ENCODE peak calls at places on chromosomes 12 and 14, in six cellular contexts. M is trophoblast cell, C is H9, A is H1, I is neuronal stem cell, B is IMR-90. X is an unnamed sample.

GRCh38 chr14:52043690-52044089 is 25.2 kb downstream of the NID2 start:
- DNase-seq in A (no peak), C (peak), M (peak), B (peak), I (no peak), X (peak)

GRCh38 chr12:47437570-47437969 is 268.3 kb downstream of the RPAP3 start:
- DNase-seq in I (no peak), A (no peak), C (no peak), M (no peak), B (no peak), X (no peak)

GRCh38 chr14:90830931-90831701 is 14.9 kb upstream of the TTC7B start:
- DNase-seq in A (no peak), C (no peak), I (no peak), B (no peak), M (no peak), X (no peak)

GRCh38 chr14:56181666-56182065 is 63.5 kb downstream of the PELI2 start:
- DNase-seq in C (no peak), M (no peak), B (peak), A (no peak), I (no peak), X (no peak)

GRCh38 chr12:78171082-78171481 is 340.4 kb downstream of the NAV3 start:
- DNase-seq in M (no peak), C (no peak), A (no peak), I (no peak), B (no peak), X (no peak)

GRCh38 chr12:68113644-68114043 is 45.9 kb downstream of the IFNG start:
- DNase-seq in M (no peak), C (peak), A (no peak), I (no peak), B (no peak), X (no peak)

GRCh38 chr14:62819931-62820330 is 225.3 kb downstream of the KCNH5 start:
- DNase-seq in C (no peak), A (no peak), B (no peak), I (no peak), M (no peak), X (no peak)

GRCh38 chr14:20551606-20552005 is 9.2 kb downstream of the RNASE9 start:
- DNase-seq in I (no peak), A (no peak), B (no peak), M (no peak), C (peak), X (no peak)

GRCh38 chr14:41609704-41610183 is 3.1 kb downstream of the LRFN5 start:
- DNase-seq in A (no peak), I (peak), C (peak), B (peak), M (no peak), X (peak)

GRCh38 chr12:12715459-12716150 is 1.6 kb upstream of the CDKN1B start:
- DNase-seq in I (no peak), C (no peak), A (no peak), B (no peak), M (no peak), X (peak)

GRCh38 chr12:109999983-110000505 is 814 bp downstream of the ANKRD13A start:
- DNase-seq in M (peak), B (no peak), I (peak), C (no peak), A (no peak), X (peak)

GRCh38 chr12:68565391-68565903 is 45.3 kb upstream of the RAP1B start:
- DNase-seq in M (peak), B (peak), I (no peak), A (no peak), C (no peak), X (peak)

GRCh38 chr14:79411403-79412174 is 799.7 kb downstream of the DIO2 start:
- DNase-seq in M (no peak), I (no peak), C (no peak), B (peak), A (no peak), X (no peak)

GRCh38 chr14:103281496-103282231 is 52.4 kb upstream of the EIF5 start:
- DNase-seq in B (peak), C (peak), M (peak), A (no peak), I (no peak), X (peak)

GRCh38 chr12:82832981-82833380 is 146.3 kb downstream of the TMTC2 start:
- DNase-seq in I (no peak), C (no peak), M (no peak), A (no peak), B (no peak), X (no peak)

GRCh38 chr12:701896-702539 is 38.8 kb upstream of the NINJ2 start:
- DNase-seq in B (no peak), A (no peak), M (no peak), C (no peak), I (no peak), X (no peak)

GRCh38 chr14:21703357-21704339 is 30.0 kb upstream of the OR4E1 start:
- DNase-seq in B (no peak), I (no peak), A (no peak), C (no peak), M (no peak), X (peak)

GRCh38 chr14:67569011-67569650 is 30.9 kb downstream of the PIGH start:
- DNase-seq in M (no peak), I (no peak), C (peak), B (no peak), A (no peak), X (no peak)

GRCh38 chr14:72715910-72716268 is 178.0 kb downstream of the DPF3 start:
- DNase-seq in C (no peak), A (no peak), B (no peak), I (no peak), M (no peak), X (no peak)

GRCh38 chr12:106227641-106228319 is 20.0 kb downstream of the CKAP4 start:
- DNase-seq in M (peak), C (peak), B (no peak), A (no peak), I (no peak), X (peak)

DNA sequence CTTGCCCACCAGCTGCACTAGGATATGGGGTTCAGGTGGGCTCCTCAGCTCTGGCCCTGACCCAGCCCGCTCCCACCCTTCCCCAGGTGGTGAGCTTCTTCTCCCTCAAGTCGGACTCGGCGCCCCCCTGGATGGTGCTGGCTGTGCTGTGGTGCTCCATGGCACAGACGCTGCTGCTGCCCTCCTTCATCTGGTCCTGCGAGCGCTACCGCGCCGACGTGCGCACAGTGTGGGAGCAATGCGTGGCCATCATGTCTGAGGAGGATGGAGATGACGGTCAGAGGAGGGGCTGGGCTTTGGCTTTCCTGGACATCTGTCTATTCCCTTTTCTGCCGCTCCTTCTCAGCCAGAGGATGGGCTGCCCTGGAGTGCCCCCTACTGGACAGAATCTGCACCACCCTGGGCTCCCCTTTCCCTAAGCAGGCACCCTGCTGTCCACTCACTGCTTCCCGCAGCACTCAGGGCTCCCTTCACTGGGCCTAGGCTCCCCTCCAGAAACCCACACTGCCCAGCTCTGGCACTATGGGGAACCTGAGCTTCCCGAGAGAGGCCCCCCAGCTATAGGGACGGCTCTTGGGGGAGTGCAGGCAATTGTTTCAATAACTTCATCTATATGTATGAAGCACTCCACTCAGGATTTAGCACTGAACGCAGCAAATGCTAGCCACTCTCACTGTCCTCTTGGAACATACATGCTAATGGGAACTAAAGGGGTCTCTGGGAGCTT is 2.6 kb upstream of the P3H3 start:
- DNase-seq in B (peak), I (peak), M (peak), C (peak), A (peak), X (peak)
- H4K91ac ChIP-seq in B (peak), I (peak), M (no peak), C (no peak), A (peak), X (peak)

GRCh38 chr12:52395761-52396434 is 10.2 kb downstream of the KRT82 start:
- DNase-seq in C (peak), B (no peak), A (peak), M (peak), I (no peak), X (no peak)
- H3K9ac ChIP-seq in C (no peak), B (no peak), A (no peak), M (no peak), I (no peak), X (no peak)

GRCh38 chr14:101758913-101759593 is 2.5 kb upstream of the PPP2R5C start:
- DNase-seq in B (no peak), I (no peak), C (no peak), M (no peak), A (no peak), X (no peak)
- H4K91ac ChIP-seq in B (no peak), I (no peak), C (no peak), M (no peak), A (no peak), X (no peak)

DNA sequence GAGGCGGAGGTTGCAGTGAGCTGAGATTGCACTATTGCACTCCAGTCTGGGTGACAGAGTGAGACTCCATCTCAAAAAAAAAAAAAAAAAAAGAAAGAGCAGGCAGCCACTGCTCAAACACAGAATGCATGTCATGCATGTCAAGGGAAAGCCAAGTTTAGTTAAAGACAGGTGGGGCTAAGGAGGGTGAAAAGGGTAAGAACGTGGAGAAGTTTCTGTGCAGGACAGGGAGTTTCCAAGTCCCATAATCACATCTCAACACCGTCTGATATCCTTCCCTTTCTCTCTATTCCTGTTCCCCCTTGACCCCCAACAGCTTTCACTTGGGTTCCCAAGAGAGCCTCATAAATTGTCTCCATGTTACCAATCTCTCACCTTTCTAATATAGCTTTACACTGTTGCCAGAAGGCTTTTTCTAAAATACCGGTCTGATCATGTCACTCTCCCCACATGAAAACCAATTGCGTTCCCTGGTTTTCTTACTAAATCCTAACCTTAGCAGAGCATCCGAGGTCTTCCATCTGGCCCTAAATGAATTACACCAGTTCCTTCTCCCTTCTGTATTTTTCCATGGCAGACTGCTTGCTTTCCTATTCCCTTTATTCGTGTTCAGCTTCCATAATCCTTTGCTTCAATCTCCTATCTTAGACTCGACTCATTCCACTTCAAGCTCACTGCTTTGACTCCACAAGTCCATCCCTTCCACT is 37.0 kb downstream of the LIMA1 start:
- DNase-seq in A (no peak), I (no peak), C (no peak), B (no peak), M (no peak), X (peak)
- H3K9ac ChIP-seq in A (no peak), I (no peak), C (no peak), B (peak), M (no peak), X (peak)

GRCh38 chr12:125634813-125635212 is 569.6 kb downstream of the AACS start:
- DNase-seq in M (no peak), C (no peak), B (no peak), A (no peak), I (no peak), X (no peak)

DNA sequence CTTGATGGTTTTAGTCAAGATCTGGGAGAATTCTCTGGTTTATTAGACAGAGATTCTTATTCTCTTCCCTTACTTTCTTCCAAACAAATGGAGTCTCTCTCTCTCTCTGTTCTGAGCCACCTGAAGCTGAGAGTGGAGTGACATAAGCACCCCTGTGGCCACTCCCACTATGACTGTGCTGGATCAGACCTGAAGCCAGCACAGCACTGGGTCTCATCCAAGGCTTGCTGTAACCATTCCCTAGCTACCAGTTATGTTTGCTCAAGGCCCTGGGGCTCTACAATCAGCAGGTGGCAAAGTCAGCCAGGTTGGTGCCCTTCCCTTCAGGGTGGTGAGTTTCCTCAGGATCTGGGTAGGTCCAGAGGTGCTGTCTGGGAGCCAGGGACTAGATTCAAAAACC is 568.5 kb downstream of the AACS start:
- DNase-seq in M (no peak), C (peak), A (no peak), B (no peak), I (no peak), X (no peak)
- H4K91ac ChIP-seq in M (no peak), C (no peak), A (no peak), B (no peak), I (no peak), X (no peak)

DNA sequence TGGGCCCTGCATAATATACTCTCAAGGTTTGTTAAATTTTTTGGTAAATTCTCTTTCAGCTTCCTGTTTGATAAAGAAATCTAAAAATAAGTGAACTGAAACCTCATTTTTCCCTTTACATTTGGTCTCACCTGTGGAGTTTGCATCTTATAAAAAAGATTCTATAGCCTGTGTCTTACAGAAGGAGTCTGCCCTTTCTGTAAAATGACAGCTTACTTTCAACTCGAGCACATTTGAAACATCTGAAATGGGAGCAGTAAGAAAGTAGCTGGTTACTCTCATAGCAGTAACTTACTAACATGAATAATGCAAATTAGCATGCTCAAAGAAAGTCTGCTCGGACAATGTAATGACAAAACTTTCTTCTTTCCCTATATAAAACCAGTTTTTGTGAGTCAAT is 155.8 kb downstream of the NELL2 start:
- DNase-seq in I (no peak), M (no peak), C (no peak), A (no peak), B (no peak), X (no peak)
- H3K9ac ChIP-seq in I (no peak), M (no peak), C (no peak), A (no peak), B (no peak), X (no peak)

X was measured in mesenchymal stem cell.